ENCODE peak calls at places on chromosomes 1 and 21, in four cellular contexts. G is HepG2, Q is K562, E is GM12878. K is an unnamed sample.

GRCh38 chr1:36092166-36092797 is 3.6 kb downstream of the ADPRS start:
- DNase-seq in Q (no peak), G (no peak), E (no peak), K (peak)

GRCh38 chr21:37532868-37533780 is 166.6 kb downstream of the DYRK1A start:
- DNase-seq in E (no peak), Q (peak), G (no peak), K (peak)

GRCh38 chr1:176211395-176212165 is 4.5 kb upstream of the COP1 start:
- DNase-seq in Q (no peak), G (no peak), E (no peak), K (no peak)

GRCh38 chr1:230936475-230936874 is 42.2 kb downstream of the TTC13 start:
- DNase-seq in Q (no peak), G (no peak), E (no peak), K (no peak)

GRCh38 chr1:58659516-58659915 is 40.3 kb downstream of the MYSM1 start:
- DNase-seq in G (no peak), E (no peak), Q (no peak), K (no peak)

GRCh38 chr1:220734571-220735326 is 13.4 kb upstream of the MTARC2 start:
- DNase-seq in Q (no peak), G (peak), E (no peak), K (no peak)

GRCh38 chr1:117161887-117162286 is 40.3 kb upstream of the TRIM45 start:
- DNase-seq in E (no peak), Q (no peak), G (peak), K (no peak)

GRCh38 chr1:169138866-169139670 is 32.6 kb downstream of the ATP1B1 start:
- DNase-seq in G (peak), Q (no peak), E (peak), K (no peak)

GRCh38 chr21:42389449-42389835 is 6.4 kb downstream of the TMPRSS3 start:
- DNase-seq in Q (no peak), G (peak), E (no peak), K (peak)

GRCh38 chr1:207420109-207420508 is 34.0 kb upstream of the CR2 start:
- DNase-seq in G (no peak), Q (no peak), E (no peak), K (no peak)

GRCh38 chr1:170697338-170697715 is 33.4 kb downstream of the PRRX1 start:
- DNase-seq in G (no peak), Q (no peak), E (no peak), K (no peak)

GRCh38 chr1:158646465-158646864 is 40.0 kb downstream of the SPTA1 start:
- DNase-seq in Q (no peak), E (no peak), G (no peak), K (no peak)

GRCh38 chr1:158652721-158653334 is 33.7 kb downstream of the SPTA1 start:
- DNase-seq in G (no peak), Q (no peak), E (no peak), K (no peak)

GRCh38 chr1:158654079-158654478 is 32.4 kb downstream of the SPTA1 start:
- DNase-seq in G (no peak), Q (no peak), E (no peak), K (no peak)

GRCh38 chr1:158644479-158644878 is 39.4 kb downstream of the OR10Z1 start:
- DNase-seq in G (no peak), Q (no peak), E (no peak), K (no peak)

DNA sequence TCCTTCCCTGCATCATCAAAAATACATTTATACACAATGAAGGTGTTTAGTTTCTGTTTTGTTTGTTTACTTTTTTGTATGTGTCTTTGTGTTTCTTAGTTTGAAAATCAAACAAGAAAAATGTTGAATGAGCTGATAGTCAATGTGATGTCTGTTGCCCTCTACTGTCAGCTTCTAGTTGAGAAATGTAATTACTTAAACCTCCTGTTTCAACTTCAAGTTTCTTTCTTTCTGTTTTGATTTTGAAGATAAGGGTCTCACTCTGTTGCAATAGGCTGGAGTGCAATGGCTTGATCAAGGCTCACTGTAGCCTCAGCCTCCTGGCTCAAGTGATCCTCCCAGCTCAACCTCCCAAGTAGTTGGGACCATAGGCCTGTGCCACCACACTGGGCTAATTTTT is 37.5 kb downstream of the SPTA1 start:
- DNase-seq in G (no peak), Q (no peak), E (no peak), K (no peak)
- TF ChIP-seq TCF7 in G (no peak), Q (no peak), E (no peak), K (no peak)

DNA sequence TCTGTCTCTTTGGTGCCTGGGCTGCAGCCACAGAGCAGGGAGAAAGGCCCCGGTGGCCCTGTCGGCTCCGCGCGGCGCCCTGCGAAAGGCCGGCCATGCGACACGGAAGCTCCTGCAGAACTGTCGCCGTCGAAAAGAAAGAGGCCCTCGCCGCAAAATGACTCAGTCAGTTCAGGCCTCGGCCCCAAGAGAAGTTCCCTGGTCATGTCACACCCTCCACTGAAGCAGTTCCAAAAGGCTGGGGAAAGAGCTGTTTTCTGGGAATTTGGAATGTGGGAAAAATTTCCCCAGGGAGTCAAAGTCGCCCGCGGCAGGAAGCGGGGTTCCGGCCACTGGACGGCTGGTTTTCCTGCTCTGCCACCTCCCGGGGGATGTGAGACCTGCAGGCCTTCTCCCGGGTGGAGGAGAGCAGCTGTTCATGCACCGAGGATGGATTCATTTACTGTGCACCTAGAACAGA is 115.8 kb upstream of the ZNF678 start:
- DNase-seq in E (no peak), Q (no peak), G (no peak), K (peak)
- TF ChIP-seq NR2C2 in E (no peak), Q (no peak), G (no peak), K (no peak)

GRCh38 chr1:90370696-90371095 is 346.4 kb downstream of the BARHL2 start:
- DNase-seq in Q (no peak), G (no peak), E (no peak), K (no peak)

GRCh38 chr1:90371106-90371813 is 345.8 kb downstream of the BARHL2 start:
- DNase-seq in G (no peak), E (no peak), Q (no peak), K (no peak)
- TF ChIP-seq TCF7 in G (no peak), E (no peak), Q (no peak), K (no peak)

DNA sequence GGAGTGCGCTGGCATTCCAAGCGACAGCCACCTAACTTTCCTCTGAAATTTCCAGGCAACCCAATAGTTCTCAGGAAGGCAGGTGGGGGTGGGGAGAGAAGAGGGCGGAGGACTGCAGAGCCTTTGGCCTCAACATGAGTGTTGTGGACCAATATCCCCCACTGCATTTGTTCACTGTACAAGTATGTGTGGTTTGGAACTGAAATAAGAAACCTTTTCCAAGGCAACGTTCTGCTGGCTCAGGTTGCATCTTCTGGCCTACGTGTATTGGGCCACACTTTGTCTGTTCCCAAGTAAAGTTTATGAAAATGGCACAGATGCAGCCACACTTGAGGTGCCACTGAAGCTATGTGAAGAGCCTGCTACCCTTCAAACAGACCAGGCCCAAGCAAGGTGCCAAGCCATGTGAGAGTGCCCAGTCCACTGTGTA is 153.4 kb downstream of the DHRS3 start:
- DNase-seq in E (no peak), Q (peak), G (no peak), K (no peak)
- TF ChIP-seq NR2C2 in E (no peak), Q (no peak), G (no peak), K (no peak)

GRCh38 chr1:82392513-82392912 is 591.8 kb downstream of the ADGRL2 start:
- DNase-seq in Q (no peak), G (no peak), E (no peak), K (no peak)
- TF ChIP-seq TCF7 in Q (no peak), G (no peak), E (no peak), K (no peak)

GRCh38 chr1:215842905-215843304 is 275.8 kb downstream of the KCTD3 start:
- DNase-seq in G (no peak), Q (no peak), E (no peak), K (no peak)

GRCh38 chr1:215844266-215844665 is 277.2 kb downstream of the KCTD3 start:
- DNase-seq in Q (no peak), E (no peak), G (no peak), K (no peak)

GRCh38 chr1:215844777-215845176 is 277.7 kb downstream of the KCTD3 start:
- DNase-seq in Q (no peak), E (no peak), G (no peak), K (no peak)

DNA sequence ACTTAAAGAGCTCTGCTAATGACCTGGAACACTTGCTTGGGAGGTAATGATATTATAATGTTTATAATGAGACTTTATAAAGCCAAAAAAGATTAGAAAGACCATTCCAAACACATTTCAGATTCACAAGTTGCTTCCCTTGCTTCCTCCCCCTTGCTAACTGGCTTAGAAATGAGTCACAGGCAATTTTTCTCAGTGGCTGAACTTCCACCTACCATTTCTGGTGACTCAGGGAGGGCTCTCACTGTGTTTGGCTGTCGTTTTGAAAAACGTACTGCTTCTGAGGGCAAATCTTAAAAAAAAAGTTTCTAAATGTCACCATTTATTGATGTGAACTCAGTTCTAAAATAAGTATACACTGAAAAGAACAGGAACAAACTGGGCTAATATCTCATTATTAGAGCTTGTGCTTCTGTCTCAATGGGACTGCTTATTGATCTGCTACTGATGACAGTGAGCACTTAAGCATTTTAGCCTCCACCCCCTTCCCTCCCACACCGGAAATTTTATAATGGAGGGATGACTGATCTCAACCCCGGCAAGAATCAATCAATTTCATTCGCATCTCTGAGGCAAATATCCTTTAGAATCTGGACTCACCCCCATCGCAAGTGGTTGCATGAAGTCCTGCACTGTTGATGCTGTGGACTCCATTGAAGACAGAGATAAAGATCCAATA is 278.3 kb downstream of the KCTD3 start:
- DNase-seq in Q (no peak), E (no peak), G (no peak), K (no peak)
- TF ChIP-seq NR2C2 in Q (no peak), E (no peak), G (no peak), K (no peak)